ENCODE peak calls at places on chromosomes 12 and 14, in six cellular contexts. D is AG10803, F is tibial artery, Y is GM23338, W is cardiac muscle cell, Q is hepatocyte. S is an unnamed sample.
A peak's percentile ranks its signal among the peaks of the same experiment; 100 is the strongest.

GRCh38 chr14:63224196-63224595 is 20.0 kb downstream of the RHOJ start:
- DNase-seq in D (no peak), F (no peak), Y (no peak), W (peak; percentile 4), Q (peak; percentile 17), S (no peak)

GRCh38 chr14:39488600-39488999 is 56.4 kb upstream of the FBXO33 start:
- DNase-seq in D (peak; percentile 3), F (no peak), Y (peak; percentile 93), W (peak; percentile 20), Q (peak; percentile 13), S (peak; percentile 33)

GRCh38 chr12:48903363-48903981 is 21.8 kb downstream of the FKBP11 start:
- DNase-seq in D (peak; percentile 29), F (no peak), Y (no peak), W (no peak), Q (no peak), S (no peak)

GRCh38 chr14:35438910-35439713 is 34.6 kb upstream of the NFKBIA start:
- DNase-seq in D (no peak), F (no peak), Y (peak; percentile 57), W (no peak), Q (no peak), S (no peak)

GRCh38 chr12:62256408-62257079 is 3.7 kb upstream of the USP15 start:
- DNase-seq in D (no peak), F (no peak), Y (no peak), W (no peak), Q (no peak), S (no peak)

GRCh38 chr12:19978193-19978592 is 390.1 kb upstream of the PDE3A start:
- DNase-seq in D (peak; percentile 98), F (no peak), Y (no peak), W (no peak), Q (peak; percentile 28), S (no peak)

GRCh38 chr12:101696477-101697196 is 803 bp upstream of the CHPT1 start:
- DNase-seq in D (peak; percentile 36), F (peak; percentile 64), Y (peak; percentile 8), W (peak; percentile 22), Q (peak; percentile 73), S (no peak)

GRCh38 chr14:26128931-26129674 is 468.7 kb downstream of the NOVA1 start:
- DNase-seq in D (no peak), F (no peak), Y (no peak), W (no peak), Q (no peak), S (no peak)

GRCh38 chr12:18422849-18423248 is 161.5 kb downstream of the PIK3C2G start:
- DNase-seq in D (peak; percentile 68), F (no peak), Y (no peak), W (no peak), Q (no peak), S (no peak)

GRCh38 chr12:561116-561705 is 101.5 kb downstream of the B4GALNT3 start:
- DNase-seq in D (no peak), F (no peak), Y (no peak), W (no peak), Q (no peak), S (no peak)

GRCh38 chr12:15688202-15688736 is 100.9 kb downstream of the EPS8 start:
- DNase-seq in D (no peak), F (peak; percentile 78), Y (peak; percentile 55), W (no peak), Q (no peak), S (no peak)

DNA sequence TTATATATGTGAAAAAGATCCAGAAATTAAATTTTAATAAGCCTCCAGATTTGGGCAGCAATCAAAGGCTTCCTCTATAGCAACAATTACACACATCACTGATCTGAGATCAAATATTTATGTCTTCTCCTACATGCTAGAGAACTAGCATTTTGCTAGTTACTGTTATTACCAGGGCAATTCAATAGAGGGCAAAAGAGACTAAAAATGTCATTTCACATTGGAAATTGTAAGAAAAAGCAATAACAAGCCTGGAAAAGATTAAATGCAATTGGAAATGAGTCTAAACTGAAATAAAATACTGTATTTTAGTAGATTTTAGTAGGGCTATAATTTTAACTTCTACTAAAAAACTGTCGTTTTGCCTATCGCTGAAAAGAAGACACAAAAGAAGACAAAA is 32.6 kb upstream of the ANO6 start:
- DNase-seq in D (peak; percentile 29), F (no peak), Y (no peak), W (no peak), Q (no peak), S (no peak)
- TF ChIP-seq CTCF in D (peak; percentile 74), F (peak; percentile 49), Y (peak; percentile 53), W (peak; percentile 50), Q (peak; percentile 53), S (no peak)

DNA sequence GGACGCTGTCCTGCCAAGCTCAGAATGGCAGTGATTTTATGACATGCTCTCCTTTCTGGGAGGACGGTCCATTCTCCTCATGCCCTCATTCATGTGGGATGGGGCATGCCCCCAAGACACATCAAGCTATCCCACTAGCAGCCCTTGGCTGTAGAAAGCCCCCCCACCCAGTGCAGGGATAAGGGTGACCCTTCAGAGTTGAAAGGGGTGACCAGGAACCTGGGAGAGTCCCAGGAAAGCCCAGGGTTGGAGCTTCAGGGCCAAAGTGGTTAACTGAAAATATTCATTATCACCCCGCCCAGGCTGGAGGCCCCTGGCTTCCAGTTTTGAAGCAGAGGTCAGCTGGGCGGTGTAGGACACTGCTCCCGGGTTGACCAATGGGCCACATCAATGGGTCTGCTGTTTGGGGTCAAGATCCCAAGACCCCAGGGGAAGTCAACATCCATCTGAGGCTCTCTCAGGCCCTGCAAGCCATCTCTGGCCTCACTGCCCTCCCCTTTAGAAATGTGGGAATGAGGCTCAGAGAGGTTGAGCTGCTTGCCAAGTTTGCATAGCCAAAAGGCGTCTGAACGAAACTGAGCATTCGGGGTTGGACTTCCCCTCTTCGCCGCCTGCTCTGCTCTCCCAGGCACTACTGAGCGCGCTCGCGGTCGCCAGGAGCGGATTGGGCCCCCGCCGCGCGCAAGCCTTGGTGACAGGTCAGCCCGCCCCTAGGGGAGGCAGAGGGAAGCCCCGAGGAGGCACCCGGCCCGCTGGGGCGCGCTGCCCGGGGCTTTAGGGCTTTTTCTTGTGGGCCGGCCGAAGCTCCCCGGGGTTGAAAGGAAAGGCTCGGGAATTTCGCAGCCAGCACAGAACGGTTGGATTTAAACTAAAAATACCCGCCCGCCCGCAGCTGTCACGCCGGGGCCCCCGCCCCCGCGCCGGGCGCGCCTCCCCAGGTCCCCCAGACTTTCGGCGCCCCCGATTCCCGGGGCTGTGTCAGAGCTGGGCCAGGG is 630 bp downstream of the SYNE3 start:
- DNase-seq in D (peak; percentile 46), F (peak; percentile 74), Y (peak; percentile 78), W (peak; percentile 83), Q (peak; percentile 81), S (peak; percentile 61)
- TF ChIP-seq CTCF in D (peak; percentile 29), F (peak; percentile 33), Y (peak; percentile 25), W (peak; percentile 19), Q (peak; percentile 22), S (no peak)

GRCh38 chr12:68812553-68813241 is 4.7 kb downstream of the MDM2 start:
- DNase-seq in D (no peak), F (no peak), Y (no peak), W (no peak), Q (no peak), S (no peak)
- TF ChIP-seq CTCF in D (no peak), F (no peak), Y (no peak), W (no peak), Q (no peak), S (no peak)

GRCh38 chr14:100173353-100173752 is 13.9 kb upstream of the DEGS2 start:
- DNase-seq in D (no peak), F (no peak), Y (peak; percentile 35), W (no peak), Q (no peak), S (no peak)
- TF ChIP-seq CTCF in D (no peak), F (no peak), Y (peak; percentile 43), W (no peak), Q (no peak), S (no peak)

GRCh38 chr12:40106202-40106533 is 287 bp upstream of the SLC2A13 start:
- DNase-seq in D (no peak), F (no peak), Y (no peak), W (no peak), Q (no peak), S (no peak)

GRCh38 chr12:40107098-40107802 is 1.4 kb upstream of the SLC2A13 start:
- DNase-seq in D (peak; percentile 68), F (peak; percentile 93), Y (peak; percentile 96), W (peak; percentile 94), Q (peak; percentile 94), S (peak; percentile 83)

GRCh38 chr12:40105515-40106201 is at the start of gene SLC2A13:
- DNase-seq in D (peak; percentile 65), F (peak; percentile 62), Y (peak; percentile 82), W (peak; percentile 87), Q (peak; percentile 93), S (peak; percentile 84)

GRCh38 chr12:40106655-40107054 is 774 bp upstream of the SLC2A13 start:
- DNase-seq in D (no peak), F (no peak), Y (peak; percentile 23), W (no peak), Q (no peak), S (no peak)

DNA sequence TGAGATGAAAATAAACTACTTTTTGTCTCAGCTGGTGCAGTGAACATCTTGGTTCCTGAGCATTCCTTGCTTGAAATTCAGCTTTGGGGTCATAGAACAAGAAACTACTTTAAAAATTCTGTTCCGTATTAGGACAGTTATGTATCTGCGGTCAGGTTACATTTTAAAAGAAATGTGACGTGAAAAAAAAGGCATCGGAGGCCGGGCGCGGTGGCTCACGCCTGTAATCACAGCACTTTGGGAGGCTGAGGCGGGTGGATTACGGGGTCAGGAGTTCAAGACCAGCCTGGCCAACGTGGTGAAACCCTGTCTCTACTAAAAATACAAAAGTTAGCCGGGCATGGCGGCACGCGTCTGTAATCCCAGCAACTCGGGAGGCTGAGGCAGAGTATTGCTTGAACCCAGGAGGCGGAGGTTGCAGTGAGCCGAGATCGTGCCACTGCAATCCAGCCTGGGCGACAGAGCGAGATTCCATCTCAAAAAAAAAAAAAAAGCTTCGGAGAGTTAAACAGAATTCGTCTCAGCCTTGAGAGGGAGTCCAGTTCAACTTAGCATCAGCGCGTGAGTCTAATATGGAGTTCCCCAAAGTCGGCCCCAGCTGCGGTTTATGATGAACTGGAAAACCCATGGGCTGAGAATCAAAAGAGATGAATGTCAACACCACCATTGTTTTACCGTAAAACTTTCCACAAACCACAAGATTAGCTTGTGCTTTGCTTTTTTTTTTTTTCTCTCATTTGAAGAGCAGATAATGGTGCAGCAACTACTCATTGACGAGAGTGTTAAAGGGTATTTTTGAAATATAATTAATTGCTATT is 2.1 kb upstream of the SLC2A13 start:
- DNase-seq in D (no peak), F (no peak), Y (no peak), W (no peak), Q (no peak), S (no peak)
- TF ChIP-seq CTCF in D (no peak), F (peak; percentile 8), Y (no peak), W (no peak), Q (no peak), S (peak; percentile 7)

GRCh38 chr12:13571035-13571434 is 374.5 kb downstream of the EMP1 start:
- DNase-seq in D (no peak), F (no peak), Y (no peak), W (no peak), Q (no peak), S (no peak)
- TF ChIP-seq CTCF in D (no peak), F (no peak), Y (no peak), W (no peak), Q (no peak), S (no peak)

S was measured in endothelial cell.